ENCODE peak calls at places on chromosomes 7 and 10, in six cellular contexts. M is pancreas, R is mucosa of descending colon, W is stomach, L is upper lobe of right lung, G is OCI-LY7. I is an unnamed sample.

GRCh38 chr10:23604613-23605012 is 165.7 kb downstream of the OTUD1 start:
- DNase-seq in M (no peak), L (no peak), R (no peak), G (no peak), W (no peak), I (no peak)

GRCh38 chr7:156820445-156821063 is 72.4 kb downstream of the LMBR1 start:
- DNase-seq in M (no peak), L (no peak), G (no peak), R (no peak), W (no peak), I (no peak)

GRCh38 chr10:116353817-116354216 is 29.6 kb downstream of the CCDC172 start:
- DNase-seq in G (no peak), R (no peak), W (no peak), L (no peak), M (no peak), I (no peak)

GRCh38 chr7:81990395-81990794 is 220.5 kb upstream of the HGF start:
- DNase-seq in R (no peak), L (no peak), G (no peak), W (no peak), M (no peak), I (no peak)

GRCh38 chr10:123507298-123507697 is 158.9 kb upstream of the GPR26 start:
- DNase-seq in R (no peak), G (no peak), W (no peak), M (no peak), L (no peak), I (no peak)

GRCh38 chr10:43076876-43077420 is at the start of gene RET:
- DNase-seq in G (no peak), L (no peak), R (peak; percentile 70), M (peak; percentile 60), W (peak; percentile 40), I (peak; percentile 35)

GRCh38 chr10:84329094-84329611 is 764 bp downstream of the CCSER2 start:
- DNase-seq in R (no peak), W (no peak), L (no peak), G (peak; percentile 72), M (no peak), I (peak; percentile 24)

GRCh38 chr7:87148332-87148955 is 3.8 kb upstream of the DMTF1 start:
- DNase-seq in W (no peak), L (no peak), G (peak; percentile 46), M (no peak), R (no peak), I (no peak)

GRCh38 chr7:134669388-134669787 is 22.7 kb downstream of the BPGM start:
- DNase-seq in W (no peak), L (no peak), M (no peak), R (no peak), G (no peak), I (no peak)

GRCh38 chr7:101699884-101700283 is 70.8 kb upstream of the MYL10 start:
- DNase-seq in R (no peak), G (no peak), W (no peak), L (no peak), M (no peak), I (no peak)

GRCh38 chr7:154917214-154918160 is 85.4 kb downstream of the PAXIP1 start:
- DNase-seq in M (no peak), W (no peak), G (no peak), R (no peak), L (no peak), I (no peak)

GRCh38 chr7:115630049-115630448 is 400.5 kb downstream of the TFEC start:
- DNase-seq in M (no peak), R (no peak), W (no peak), L (no peak), G (no peak), I (no peak)

GRCh38 chr7:27784399-27785053 is 44.6 kb downstream of the TAX1BP1 start:
- DNase-seq in L (no peak), R (no peak), W (no peak), G (peak; percentile 48), M (no peak), I (peak; percentile 39)

GRCh38 chr7:143073556-143073955 is 21.4 kb downstream of the OR6V1 start:
- DNase-seq in R (no peak), G (no peak), L (no peak), M (no peak), W (no peak), I (no peak)

GRCh38 chr7:1927942-1928341 is 257.9 kb downstream of the ELFN1 start:
- DNase-seq in R (no peak), W (no peak), L (no peak), M (peak; percentile 47), G (no peak), I (no peak)

GRCh38 chr10:62011558-62011957 is 110.1 kb downstream of the ARID5B start:
- DNase-seq in L (no peak), M (no peak), G (no peak), R (no peak), W (peak; percentile 55), I (no peak)

GRCh38 chr7:55570939-55571338 is 1.4 kb downstream of the VOPP1 start:
- DNase-seq in M (no peak), L (no peak), G (no peak), R (no peak), W (no peak), I (no peak)

GRCh38 chr10:118459642-118460193 is 117.6 kb upstream of the FAM204A start:
- DNase-seq in R (peak; percentile 60), W (peak; percentile 59), G (peak; percentile 62), L (no peak), M (peak; percentile 33), I (peak; percentile 74)

GRCh38 chr10:103917326-103918052 is 495 bp downstream of the STN1 start:
- DNase-seq in G (peak; percentile 55), W (peak; percentile 53), M (peak; percentile 76), L (peak; percentile 81), R (peak; percentile 75), I (no peak)

GRCh38 chr7:94395141-94396041 is 696 bp downstream of the COL1A2 start:
- DNase-seq in W (peak; percentile 28), M (no peak), R (no peak), L (no peak), G (peak; percentile 64), I (peak; percentile 38)

GRCh38 chr10:971613-972012 is 16.6 kb upstream of the GTPBP4 start:
- DNase-seq in G (no peak), W (peak; percentile 74), M (no peak), R (no peak), L (peak; percentile 65), I (no peak)

GRCh38 chr7:26227987-26228386 is 26.4 kb downstream of the CBX3 start:
- DNase-seq in R (no peak), G (no peak), W (no peak), L (no peak), M (no peak), I (no peak)

GRCh38 chr7:26224359-26224758 is 22.8 kb downstream of the CBX3 start:
- DNase-seq in W (no peak), M (no peak), G (no peak), R (no peak), L (no peak), I (no peak)
- TF ChIP-seq CTCF in W (no peak), M (no peak), G (no peak), R (no peak), L (no peak), I (no peak)

GRCh38 chr10:126097558-126098215 is 201.3 kb downstream of the FANK1 start:
- DNase-seq in R (no peak), L (no peak), G (no peak), M (no peak), W (no peak), I (no peak)

GRCh38 chr10:126088144-126088543 is 191.8 kb downstream of the FANK1 start:
- DNase-seq in R (no peak), M (no peak), W (no peak), G (no peak), L (no peak), I (no peak)

GRCh38 chr10:126090911-126091728 is 194.8 kb downstream of the FANK1 start:
- DNase-seq in W (no peak), L (no peak), M (no peak), G (no peak), R (no peak), I (no peak)

GRCh38 chr10:126094537-126094936 is 198.2 kb downstream of the FANK1 start:
- DNase-seq in W (no peak), R (no peak), G (no peak), M (no peak), L (no peak), I (no peak)

GRCh38 chr10:126092806-126093205 is 196.4 kb downstream of the FANK1 start:
- DNase-seq in W (no peak), M (no peak), L (no peak), R (no peak), G (no peak), I (no peak)
- TF ChIP-seq CTCF in W (no peak), M (no peak), L (no peak), R (no peak), G (no peak), I (no peak)

GRCh38 chr7:50204576-50204975 is 99.9 kb upstream of the IKZF1 start:
- DNase-seq in W (no peak), R (no peak), M (no peak), G (peak; percentile 30), L (no peak), I (no peak)
- TF ChIP-seq CTCF in W (no peak), R (no peak), M (no peak), G (no peak), L (no peak), I (no peak)

GRCh38 chr7:141974831-141975230 is 1.3 kb upstream of the TAS2R38 start:
- DNase-seq in R (no peak), W (peak; percentile 46), G (peak; percentile 59), M (no peak), L (no peak), I (peak; percentile 30)
- TF ChIP-seq CTCF in R (no peak), W (peak; percentile 11), G (peak; percentile 81), M (no peak), L (no peak), I (peak; percentile 40)

DNA sequence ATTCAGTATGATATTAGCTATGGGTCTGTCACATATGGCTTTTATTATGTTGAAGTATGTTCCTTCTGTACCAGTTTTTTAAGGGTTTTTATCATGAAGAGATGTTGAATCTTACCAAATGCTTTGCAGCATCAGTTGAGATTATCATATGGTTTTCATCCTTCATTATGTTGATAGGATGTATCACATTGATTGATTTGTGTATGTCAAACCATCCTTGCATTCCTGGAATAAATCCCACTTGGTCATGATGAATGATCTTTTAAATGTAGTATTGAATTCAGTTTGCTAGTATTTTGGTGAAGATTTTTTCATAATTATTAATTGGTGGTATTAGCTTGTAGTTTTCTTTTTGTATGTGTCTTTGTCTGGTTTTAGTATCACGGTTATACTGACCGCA is 185.9 kb downstream of the MBL2 start:
- DNase-seq in M (no peak), G (no peak), W (no peak), L (no peak), R (no peak), I (no peak)
- TF ChIP-seq CTCF in M (no peak), G (no peak), W (no peak), L (no peak), R (no peak), I (no peak)